ENCODE peak calls at places on chromosomes 3 and 15, in ten cellular contexts. Q is T-helper 2 cell treated with Interferon-gamma antibody and Interleukin-4, amounts not matched to agents 5 μg/mL and 100 μg/mL, for 36 hours; C is left colon; X is anterior cingulate cortex; G is NCI-H345; W is AG08395; P is H9; L is immature natural killer cell; A is head of caudate nucleus; S is GM19239. Z is an unnamed sample.

GRCh38 chr3:136728918-136729317 is 23.3 kb downstream of the STAG1 start:
- DNase-seq in Q (no peak), C (no peak), X (peak), G (no peak), W (peak), P (peak), L (no peak), A (peak), S (no peak), Z (no peak)

GRCh38 chr3:12574131-12574530 is 17.2 kb downstream of the MKRN2 start:
- DNase-seq in Q (no peak), C (no peak), X (no peak), G (no peak), W (no peak), P (no peak), L (no peak), A (no peak), S (no peak), Z (no peak)

GRCh38 chr3:148598619-148599018 is 99.1 kb upstream of the AGTR1 start:
- DNase-seq in Q (no peak), C (no peak), X (no peak), G (no peak), W (no peak), P (no peak), L (no peak), A (no peak), S (no peak), Z (no peak)

GRCh38 chr3:123951522-123952447 is 9.2 kb downstream of the CCDC14 start:
- DNase-seq in Q (no peak), C (no peak), X (no peak), G (peak), W (no peak), P (no peak), L (no peak), A (no peak), S (no peak), Z (no peak)

GRCh38 chr15:67509918-67510317 is 11.0 kb upstream of the C15orf61 start:
- DNase-seq in Q (no peak), C (no peak), X (no peak), G (no peak), W (no peak), P (no peak), L (no peak), A (no peak), S (no peak), Z (no peak)

GRCh38 chr3:54533856-54534255 is 394.0 kb downstream of the LRTM1 start:
- DNase-seq in Q (no peak), C (no peak), X (no peak), G (no peak), W (no peak), P (peak), L (no peak), A (no peak), S (no peak), Z (no peak)

GRCh38 chr15:52658955-52659354 is 20.2 kb downstream of the ATOSA start:
- DNase-seq in Q (peak), C (no peak), X (no peak), G (no peak), W (no peak), P (no peak), L (no peak), A (no peak), S (no peak), Z (no peak)

GRCh38 chr3:59064276-59064675 is 14.5 kb upstream of the CFAP20DC start:
- DNase-seq in Q (no peak), C (peak), X (no peak), G (no peak), W (no peak), P (peak), L (no peak), A (no peak), S (no peak), Z (no peak)

GRCh38 chr3:177835008-177835407 is 637.7 kb upstream of the TBL1XR1 start:
- DNase-seq in Q (no peak), C (no peak), X (no peak), G (peak), W (peak), P (no peak), L (no peak), A (no peak), S (no peak), Z (no peak)

GRCh38 chr15:74815121-74815933 is 2.7 kb downstream of the LMAN1L start:
- DNase-seq in Q (no peak), C (peak), X (no peak), G (no peak), W (no peak), P (no peak), L (no peak), A (no peak), S (no peak), Z (no peak)

GRCh38 chr3:79111375-79112052 is 656.3 kb downstream of the ROBO1 start:
- DNase-seq in Q (no peak), C (no peak), X (no peak), G (no peak), W (peak), P (no peak), L (no peak), A (no peak), S (no peak), Z (no peak)

GRCh38 chr3:64268926-64269325 is 43.7 kb upstream of the PRICKLE2 start:
- DNase-seq in Q (no peak), C (no peak), X (no peak), G (no peak), W (no peak), P (no peak), L (no peak), A (no peak), S (no peak), Z (no peak)

GRCh38 chr3:114152519-114153151 is 26.2 kb downstream of the DRD3 start:
- DNase-seq in Q (peak), C (peak), X (peak), G (peak), W (peak), P (peak), L (peak), A (peak), S (peak), Z (peak)